ENCODE peak calls at places on chromosomes 5 and 9, in seven cellular contexts. One of them, this sample, is unnamed.

GRCh38 chr5:10634056-10634455 is 70.2 kb downstream of the ANKRD33B start:
- DNase-seq in prostate gland: no peak
- DNase-seq in CD8-positive, alpha-beta memory T cell: no peak
- DNase-seq in breast epithelium: no peak
- DNase-seq in Panc1: no peak
- DNase-seq in HCT116: no peak
- DNase-seq in sigmoid colon: no peak
- DNase-seq in this sample: no peak

GRCh38 chr9:121201045-121201737 is 478 bp downstream of the RAB14 start:
- DNase-seq in prostate gland: peak; percentile 15
- DNase-seq in CD8-positive, alpha-beta memory T cell: peak; percentile 54
- DNase-seq in breast epithelium: peak; percentile 61
- DNase-seq in Panc1: no peak
- DNase-seq in HCT116: no peak
- DNase-seq in sigmoid colon: peak; percentile 71
- DNase-seq in this sample: no peak

GRCh38 chr5:166004006-166004405 is 2287.4 kb upstream of the WWC1 start:
- DNase-seq in prostate gland: no peak
- DNase-seq in CD8-positive, alpha-beta memory T cell: no peak
- DNase-seq in breast epithelium: no peak
- DNase-seq in Panc1: no peak
- DNase-seq in HCT116: no peak
- DNase-seq in sigmoid colon: no peak
- DNase-seq in this sample: no peak

GRCh38 chr5:71836084-71836483 is 117.0 kb downstream of the CARTPT start:
- DNase-seq in prostate gland: no peak
- DNase-seq in CD8-positive, alpha-beta memory T cell: no peak
- DNase-seq in breast epithelium: no peak
- DNase-seq in Panc1: no peak
- DNase-seq in HCT116: no peak
- DNase-seq in sigmoid colon: no peak
- DNase-seq in this sample: no peak

GRCh38 chr9:81390802-81391456 is 298.4 kb downstream of the TLE1 start:
- DNase-seq in prostate gland: peak; percentile 47
- DNase-seq in CD8-positive, alpha-beta memory T cell: no peak
- DNase-seq in breast epithelium: no peak
- DNase-seq in Panc1: no peak
- DNase-seq in HCT116: no peak
- DNase-seq in sigmoid colon: no peak
- DNase-seq in this sample: no peak

GRCh38 chr9:92538541-92538940 is 2.8 kb upstream of the ECM2 start:
- DNase-seq in prostate gland: no peak
- DNase-seq in CD8-positive, alpha-beta memory T cell: no peak
- DNase-seq in breast epithelium: no peak
- DNase-seq in Panc1: no peak
- DNase-seq in HCT116: no peak
- DNase-seq in sigmoid colon: no peak
- DNase-seq in this sample: no peak

GRCh38 chr5:37833990-37834389 is 5.9 kb downstream of the GDNF start:
- DNase-seq in prostate gland: no peak
- DNase-seq in CD8-positive, alpha-beta memory T cell: no peak
- DNase-seq in breast epithelium: no peak
- DNase-seq in Panc1: no peak
- DNase-seq in HCT116: no peak
- DNase-seq in sigmoid colon: no peak
- DNase-seq in this sample: no peak

GRCh38 chr9:130556396-130557076 is 22.8 kb upstream of the FUBP3 start:
- DNase-seq in prostate gland: no peak
- DNase-seq in CD8-positive, alpha-beta memory T cell: no peak
- DNase-seq in breast epithelium: no peak
- DNase-seq in Panc1: no peak
- DNase-seq in HCT116: no peak
- DNase-seq in sigmoid colon: no peak
- DNase-seq in this sample: no peak

GRCh38 chr9:36936498-36936831 is 97.6 kb downstream of the PAX5 start:
- DNase-seq in prostate gland: no peak
- DNase-seq in CD8-positive, alpha-beta memory T cell: no peak
- DNase-seq in breast epithelium: no peak
- DNase-seq in Panc1: no peak
- DNase-seq in HCT116: no peak
- DNase-seq in sigmoid colon: no peak
- DNase-seq in this sample: no peak

GRCh38 chr5:87951661-87952060 is 317.0 kb downstream of the TMEM161B start:
- DNase-seq in prostate gland: no peak
- DNase-seq in CD8-positive, alpha-beta memory T cell: no peak
- DNase-seq in breast epithelium: no peak
- DNase-seq in Panc1: no peak
- DNase-seq in HCT116: no peak
- DNase-seq in sigmoid colon: no peak
- DNase-seq in this sample: no peak

GRCh38 chr5:103021310-103021709 is 98.6 kb downstream of the GIN1 start:
- DNase-seq in prostate gland: no peak
- DNase-seq in CD8-positive, alpha-beta memory T cell: no peak
- DNase-seq in breast epithelium: no peak
- DNase-seq in Panc1: no peak
- DNase-seq in HCT116: no peak
- DNase-seq in sigmoid colon: no peak
- DNase-seq in this sample: no peak

GRCh38 chr9:84856181-84856632 is 186.7 kb downstream of the NTRK2 start:
- DNase-seq in prostate gland: no peak
- DNase-seq in CD8-positive, alpha-beta memory T cell: no peak
- DNase-seq in breast epithelium: no peak
- DNase-seq in Panc1: no peak
- DNase-seq in HCT116: no peak
- DNase-seq in sigmoid colon: no peak
- DNase-seq in this sample: no peak

GRCh38 chr5:140806834-140807775 is at the start of gene PCDHA4:
- DNase-seq in prostate gland: no peak
- DNase-seq in CD8-positive, alpha-beta memory T cell: no peak
- DNase-seq in breast epithelium: no peak
- DNase-seq in Panc1: no peak
- DNase-seq in HCT116: no peak
- DNase-seq in sigmoid colon: no peak
- DNase-seq in this sample: no peak

GRCh38 chr5:151238303-151238741 is 14.4 kb upstream of the CCDC69 start:
- DNase-seq in prostate gland: no peak
- DNase-seq in CD8-positive, alpha-beta memory T cell: no peak
- DNase-seq in breast epithelium: no peak
- DNase-seq in Panc1: no peak
- DNase-seq in HCT116: no peak
- DNase-seq in sigmoid colon: peak; percentile 86
- DNase-seq in this sample: no peak

GRCh38 chr9:89452561-89452960 is 45.4 kb downstream of the SEMA4D start:
- DNase-seq in prostate gland: no peak
- DNase-seq in CD8-positive, alpha-beta memory T cell: no peak
- DNase-seq in breast epithelium: no peak
- DNase-seq in Panc1: no peak
- DNase-seq in HCT116: no peak
- DNase-seq in sigmoid colon: no peak
- DNase-seq in this sample: no peak

GRCh38 chr5:142032747-142033631 is 20.2 kb upstream of the GNPDA1 start:
- DNase-seq in prostate gland: no peak
- DNase-seq in CD8-positive, alpha-beta memory T cell: no peak
- DNase-seq in breast epithelium: no peak
- DNase-seq in Panc1: no peak
- DNase-seq in HCT116: no peak
- DNase-seq in sigmoid colon: no peak
- DNase-seq in this sample: no peak

GRCh38 chr9:101463397-101463796 is 27.8 kb upstream of the ALDOB start:
- DNase-seq in prostate gland: no peak
- DNase-seq in CD8-positive, alpha-beta memory T cell: no peak
- DNase-seq in breast epithelium: no peak
- DNase-seq in Panc1: no peak
- DNase-seq in HCT116: no peak
- DNase-seq in sigmoid colon: no peak
- DNase-seq in this sample: no peak

GRCh38 chr5:123585871-123586270 is 73.9 kb downstream of the CSNK1G3 start:
- DNase-seq in prostate gland: no peak
- DNase-seq in CD8-positive, alpha-beta memory T cell: no peak
- DNase-seq in breast epithelium: no peak
- DNase-seq in Panc1: no peak
- DNase-seq in HCT116: no peak
- DNase-seq in sigmoid colon: no peak
- DNase-seq in this sample: no peak

GRCh38 chr5:308672-309271 is 12.7 kb upstream of the AHRR start:
- DNase-seq in prostate gland: no peak
- DNase-seq in CD8-positive, alpha-beta memory T cell: no peak
- DNase-seq in breast epithelium: no peak
- DNase-seq in Panc1: no peak
- DNase-seq in HCT116: no peak
- DNase-seq in sigmoid colon: no peak
- DNase-seq in this sample: no peak

GRCh38 chr9:136661641-136662325 is 933 bp upstream of the EGFL7 start:
- DNase-seq in prostate gland: no peak
- DNase-seq in CD8-positive, alpha-beta memory T cell: no peak
- DNase-seq in breast epithelium: no peak
- DNase-seq in Panc1: no peak
- DNase-seq in HCT116: no peak
- DNase-seq in sigmoid colon: no peak
- DNase-seq in this sample: no peak

GRCh38 chr9:130184983-130185382 is 12.8 kb downstream of the NCS1 start:
- DNase-seq in prostate gland: no peak
- DNase-seq in CD8-positive, alpha-beta memory T cell: no peak
- DNase-seq in breast epithelium: no peak
- DNase-seq in Panc1: no peak
- DNase-seq in HCT116: no peak
- DNase-seq in sigmoid colon: no peak
- DNase-seq in this sample: no peak

GRCh38 chr5:59107692-59108091 is 524.8 kb downstream of the RAB3C start:
- DNase-seq in prostate gland: peak; percentile 61
- DNase-seq in CD8-positive, alpha-beta memory T cell: no peak
- DNase-seq in breast epithelium: no peak
- DNase-seq in Panc1: no peak
- DNase-seq in HCT116: no peak
- DNase-seq in sigmoid colon: no peak
- DNase-seq in this sample: no peak

GRCh38 chr9:79287881-79288280 is 283.9 kb upstream of the TLE4 start:
- DNase-seq in prostate gland: no peak
- DNase-seq in CD8-positive, alpha-beta memory T cell: no peak
- DNase-seq in breast epithelium: no peak
- DNase-seq in Panc1: no peak
- DNase-seq in HCT116: no peak
- DNase-seq in sigmoid colon: no peak
- DNase-seq in this sample: no peak

GRCh38 chr9:96169488-96169887 is 132.5 kb downstream of the HSD17B3 start:
- DNase-seq in prostate gland: peak; percentile 75
- DNase-seq in CD8-positive, alpha-beta memory T cell: no peak
- DNase-seq in breast epithelium: no peak
- DNase-seq in Panc1: no peak
- DNase-seq in HCT116: no peak
- DNase-seq in sigmoid colon: peak; percentile 69
- DNase-seq in this sample: no peak

GRCh38 chr9:134681061-134681661 is 39.6 kb downstream of the COL5A1 start:
- DNase-seq in prostate gland: no peak
- DNase-seq in CD8-positive, alpha-beta memory T cell: no peak
- DNase-seq in breast epithelium: no peak
- DNase-seq in Panc1: no peak
- DNase-seq in HCT116: no peak
- DNase-seq in sigmoid colon: peak; percentile 65
- DNase-seq in this sample: no peak

GRCh38 chr5:78720997-78721396 is 72.4 kb upstream of the LHFPL2 start:
- DNase-seq in prostate gland: no peak
- DNase-seq in CD8-positive, alpha-beta memory T cell: no peak
- DNase-seq in breast epithelium: no peak
- DNase-seq in Panc1: no peak
- DNase-seq in HCT116: no peak
- DNase-seq in sigmoid colon: no peak
- DNase-seq in this sample: no peak

GRCh38 chr5:10808347-10809212 is 47.5 kb upstream of the DAP start:
- DNase-seq in prostate gland: no peak
- DNase-seq in CD8-positive, alpha-beta memory T cell: no peak
- DNase-seq in breast epithelium: no peak
- DNase-seq in Panc1: no peak
- DNase-seq in HCT116: no peak
- DNase-seq in sigmoid colon: no peak
- DNase-seq in this sample: no peak

DNA sequence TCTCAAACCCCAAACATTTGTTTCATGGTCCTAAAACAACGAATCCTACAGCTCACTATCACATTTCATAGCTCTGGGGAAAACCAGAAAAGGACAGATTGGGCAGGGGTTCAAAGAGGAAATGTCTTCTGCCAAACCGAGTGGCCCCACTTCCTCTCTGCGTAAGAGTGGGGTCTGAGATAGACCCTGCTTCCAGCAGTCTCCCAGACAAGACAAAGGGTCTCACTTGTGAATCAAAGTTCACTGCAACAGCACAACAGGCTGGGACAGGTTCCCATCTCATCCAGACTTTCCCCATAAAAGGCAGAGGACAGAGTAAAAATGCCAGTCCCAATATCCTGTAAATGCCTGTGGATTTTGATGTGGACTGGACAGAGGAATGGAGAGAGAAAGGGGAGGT is 276.2 kb upstream of the SLC24A2 start:
- DNase-seq in prostate gland: no peak
- DNase-seq in CD8-positive, alpha-beta memory T cell: no peak
- DNase-seq in breast epithelium: no peak
- DNase-seq in Panc1: no peak
- DNase-seq in HCT116: no peak
- DNase-seq in sigmoid colon: no peak
- DNase-seq in this sample: no peak
- H3K4me1 ChIP-seq in prostate gland: no peaks in the 10 kb centered on the region
- H3K4me1 ChIP-seq in CD8-positive, alpha-beta memory T cell: no peaks in the 10 kb centered on the region
- H3K4me1 ChIP-seq in breast epithelium: no peaks in the 10 kb centered on the region
- H3K4me1 ChIP-seq in Panc1: no peaks in the 10 kb centered on the region
- H3K4me1 ChIP-seq in HCT116: no peaks in the 10 kb centered on the region
- H3K4me1 ChIP-seq in sigmoid colon: no peaks in the 10 kb centered on the region
- H3K4me1 ChIP-seq in this sample: no peaks in the 10 kb centered on the region

GRCh38 chr5:149796836-149797235 is 66.7 kb downstream of the PPARGC1B start:
- DNase-seq in prostate gland: no peak
- DNase-seq in CD8-positive, alpha-beta memory T cell: no peak
- DNase-seq in breast epithelium: no peak
- DNase-seq in Panc1: no peak
- DNase-seq in HCT116: no peak
- DNase-seq in sigmoid colon: no peak
- DNase-seq in this sample: no peak
- H3K4me1 ChIP-seq in prostate gland: no peaks in the 10 kb centered on the region
- H3K4me1 ChIP-seq in CD8-positive, alpha-beta memory T cell: no peaks in the 10 kb centered on the region
- H3K4me1 ChIP-seq in breast epithelium: no peaks in the 10 kb centered on the region
- H3K4me1 ChIP-seq in Panc1: peaks cover 11% of the 10 kb centered on the region
- H3K4me1 ChIP-seq in HCT116: peaks cover 25% of the 10 kb centered on the region
- H3K4me1 ChIP-seq in sigmoid colon: no peaks in the 10 kb centered on the region
- H3K4me1 ChIP-seq in this sample: peaks cover 1% of the 10 kb centered on the region

GRCh38 chr5:132391247-132391646 is 21.7 kb downstream of the SLC22A5 start:
- DNase-seq in prostate gland: no peak
- DNase-seq in CD8-positive, alpha-beta memory T cell: no peak
- DNase-seq in breast epithelium: no peak
- DNase-seq in Panc1: no peak
- DNase-seq in HCT116: no peak
- DNase-seq in sigmoid colon: no peak
- DNase-seq in this sample: no peak
- H3K4me1 ChIP-seq in prostate gland: peaks cover 20% of the 10 kb centered on the region
- H3K4me1 ChIP-seq in CD8-positive, alpha-beta memory T cell: peaks cover 45% of the 10 kb centered on the region
- H3K4me1 ChIP-seq in breast epithelium: peaks cover 21% of the 10 kb centered on the region
- H3K4me1 ChIP-seq in Panc1: peaks cover 38% of the 10 kb centered on the region
- H3K4me1 ChIP-seq in HCT116: peaks cover 51% of the 10 kb centered on the region
- H3K4me1 ChIP-seq in sigmoid colon: no peaks in the 10 kb centered on the region
- H3K4me1 ChIP-seq in this sample: no peaks in the 10 kb centered on the region

DNA sequence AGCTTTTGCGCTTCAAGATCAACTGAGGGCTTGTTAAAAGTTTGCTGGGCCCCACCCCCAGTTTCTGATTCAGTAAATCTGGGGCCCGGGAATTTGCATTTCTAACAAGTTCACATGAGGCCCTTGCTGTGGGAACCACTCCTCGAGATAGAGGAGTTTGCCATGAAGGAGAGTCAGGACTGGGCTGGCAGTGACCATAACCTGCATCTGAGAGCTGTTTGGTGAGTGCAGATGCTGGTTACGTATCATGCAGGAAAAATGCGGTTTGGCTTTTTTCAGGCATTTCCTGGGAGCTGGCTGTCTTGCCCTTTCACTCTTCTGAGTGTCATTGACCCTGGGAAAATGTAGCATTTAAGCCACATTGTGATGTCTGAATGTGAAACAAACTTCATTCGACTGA is 9.4 kb upstream of the ANGPTL2 start:
- DNase-seq in prostate gland: no peak
- DNase-seq in CD8-positive, alpha-beta memory T cell: no peak
- DNase-seq in breast epithelium: no peak
- DNase-seq in Panc1: peak; percentile 5
- DNase-seq in HCT116: peak; percentile 15
- DNase-seq in sigmoid colon: peak; percentile 58
- DNase-seq in this sample: no peak
- H3K4me1 ChIP-seq in prostate gland: peaks cover 16% of the 10 kb centered on the region
- H3K4me1 ChIP-seq in CD8-positive, alpha-beta memory T cell: no peaks in the 10 kb centered on the region
- H3K4me1 ChIP-seq in breast epithelium: peaks cover 5% of the 10 kb centered on the region
- H3K4me1 ChIP-seq in Panc1: no peaks in the 10 kb centered on the region
- H3K4me1 ChIP-seq in HCT116: peaks cover 31% of the 10 kb centered on the region
- H3K4me1 ChIP-seq in sigmoid colon: no peaks in the 10 kb centered on the region
- H3K4me1 ChIP-seq in this sample: peaks cover 6% of the 10 kb centered on the region

This sample was measured in iPS DF 6.9.